ENCODE peak calls at places on chromosomes 12 and 14, in ten cellular contexts. One of them, this sample, is unnamed.
A peak's percentile ranks its signal among the peaks of the same experiment; 100 is the strongest.

GRCh38 chr12:56261503-56262230 is 3.5 kb upstream of the ANKRD52 start:
- DNase-seq in GDM1: no peak
- DNase-seq in left lung: no peak
- DNase-seq in GM06990: no peak
- DNase-seq in T follicular helper cell: no peak
- DNase-seq in T-cell: no peak
- DNase-seq in Panc1: peak; percentile 75
- DNase-seq in lower lobe of right lung: no peak
- DNase-seq in activated CD4-positive, alpha-beta T cell treated with anti-CD3 and anti-CD28 coated beads, Interleukin-2, amount 50 U/mL, for 24 hours: no peak
- DNase-seq in NCI-H1092 treated with DMSO at 0.1 percent for 48 hours: no peak
- DNase-seq in this sample: peak; percentile 60

GRCh38 chr14:69615471-69616407 is 4.3 kb downstream of the SUSD6 start:
- DNase-seq in GDM1: peak; percentile 49
- DNase-seq in left lung: peak; percentile 64
- DNase-seq in GM06990: peak; percentile 85
- DNase-seq in T follicular helper cell: no peak
- DNase-seq in T-cell: peak; percentile 34
- DNase-seq in Panc1: no peak
- DNase-seq in lower lobe of right lung: no peak
- DNase-seq in activated CD4-positive, alpha-beta T cell treated with anti-CD3 and anti-CD28 coated beads, Interleukin-2, amount 50 U/mL, for 24 hours: peak; percentile 39
- DNase-seq in NCI-H1092 treated with DMSO at 0.1 percent for 48 hours: peak; percentile 66
- DNase-seq in this sample: peak; percentile 39

GRCh38 chr12:130831246-130831645 is 7.8 kb downstream of the STX2 start:
- DNase-seq in GDM1: no peak
- DNase-seq in left lung: no peak
- DNase-seq in GM06990: no peak
- DNase-seq in T follicular helper cell: no peak
- DNase-seq in T-cell: no peak
- DNase-seq in Panc1: no peak
- DNase-seq in lower lobe of right lung: no peak
- DNase-seq in activated CD4-positive, alpha-beta T cell treated with anti-CD3 and anti-CD28 coated beads, Interleukin-2, amount 50 U/mL, for 24 hours: no peak
- DNase-seq in NCI-H1092 treated with DMSO at 0.1 percent for 48 hours: no peak
- DNase-seq in this sample: no peak

GRCh38 chr14:52547027-52547426 is 5.3 kb downstream of the TXNDC16 start:
- DNase-seq in GDM1: no peak
- DNase-seq in left lung: no peak
- DNase-seq in GM06990: no peak
- DNase-seq in T follicular helper cell: no peak
- DNase-seq in T-cell: no peak
- DNase-seq in Panc1: no peak
- DNase-seq in lower lobe of right lung: no peak
- DNase-seq in activated CD4-positive, alpha-beta T cell treated with anti-CD3 and anti-CD28 coated beads, Interleukin-2, amount 50 U/mL, for 24 hours: no peak
- DNase-seq in NCI-H1092 treated with DMSO at 0.1 percent for 48 hours: no peak
- DNase-seq in this sample: no peak

GRCh38 chr14:75123991-75124390 is 2.9 kb downstream of the NEK9 start:
- DNase-seq in GDM1: peak; percentile 34
- DNase-seq in left lung: no peak
- DNase-seq in GM06990: no peak
- DNase-seq in T follicular helper cell: no peak
- DNase-seq in T-cell: no peak
- DNase-seq in Panc1: no peak
- DNase-seq in lower lobe of right lung: no peak
- DNase-seq in activated CD4-positive, alpha-beta T cell treated with anti-CD3 and anti-CD28 coated beads, Interleukin-2, amount 50 U/mL, for 24 hours: no peak
- DNase-seq in NCI-H1092 treated with DMSO at 0.1 percent for 48 hours: no peak
- DNase-seq in this sample: no peak

GRCh38 chr14:98136019-98136418 is 1136.0 kb downstream of the BCL11B start:
- DNase-seq in GDM1: no peak
- DNase-seq in left lung: no peak
- DNase-seq in GM06990: no peak
- DNase-seq in T follicular helper cell: no peak
- DNase-seq in T-cell: peak; percentile 26
- DNase-seq in Panc1: no peak
- DNase-seq in lower lobe of right lung: no peak
- DNase-seq in activated CD4-positive, alpha-beta T cell treated with anti-CD3 and anti-CD28 coated beads, Interleukin-2, amount 50 U/mL, for 24 hours: no peak
- DNase-seq in NCI-H1092 treated with DMSO at 0.1 percent for 48 hours: peak; percentile 60
- DNase-seq in this sample: no peak

GRCh38 chr14:64992328-64992885 is 5.7 kb downstream of the FNTB start:
- DNase-seq in GDM1: no peak
- DNase-seq in left lung: no peak
- DNase-seq in GM06990: peak; percentile 45
- DNase-seq in T follicular helper cell: no peak
- DNase-seq in T-cell: no peak
- DNase-seq in Panc1: no peak
- DNase-seq in lower lobe of right lung: peak; percentile 55
- DNase-seq in activated CD4-positive, alpha-beta T cell treated with anti-CD3 and anti-CD28 coated beads, Interleukin-2, amount 50 U/mL, for 24 hours: no peak
- DNase-seq in NCI-H1092 treated with DMSO at 0.1 percent for 48 hours: no peak
- DNase-seq in this sample: no peak

GRCh38 chr14:59905193-59905592 is 14.8 kb upstream of the LRRC9 start:
- DNase-seq in GDM1: no peak
- DNase-seq in left lung: no peak
- DNase-seq in GM06990: no peak
- DNase-seq in T follicular helper cell: no peak
- DNase-seq in T-cell: no peak
- DNase-seq in Panc1: no peak
- DNase-seq in lower lobe of right lung: no peak
- DNase-seq in activated CD4-positive, alpha-beta T cell treated with anti-CD3 and anti-CD28 coated beads, Interleukin-2, amount 50 U/mL, for 24 hours: no peak
- DNase-seq in NCI-H1092 treated with DMSO at 0.1 percent for 48 hours: no peak
- DNase-seq in this sample: no peak

GRCh38 chr12:106040521-106040920 is 98.2 kb downstream of the NUAK1 start:
- DNase-seq in GDM1: no peak
- DNase-seq in left lung: no peak
- DNase-seq in GM06990: no peak
- DNase-seq in T follicular helper cell: no peak
- DNase-seq in T-cell: no peak
- DNase-seq in Panc1: no peak
- DNase-seq in lower lobe of right lung: no peak
- DNase-seq in activated CD4-positive, alpha-beta T cell treated with anti-CD3 and anti-CD28 coated beads, Interleukin-2, amount 50 U/mL, for 24 hours: no peak
- DNase-seq in NCI-H1092 treated with DMSO at 0.1 percent for 48 hours: no peak
- DNase-seq in this sample: no peak

GRCh38 chr14:71139058-71139946 is 232.0 kb downstream of the PCNX1 start:
- DNase-seq in GDM1: peak; percentile 31
- DNase-seq in left lung: peak; percentile 53
- DNase-seq in GM06990: peak; percentile 36
- DNase-seq in T follicular helper cell: peak; percentile 39
- DNase-seq in T-cell: peak; percentile 36
- DNase-seq in Panc1: no peak
- DNase-seq in lower lobe of right lung: peak; percentile 65
- DNase-seq in activated CD4-positive, alpha-beta T cell treated with anti-CD3 and anti-CD28 coated beads, Interleukin-2, amount 50 U/mL, for 24 hours: peak; percentile 49
- DNase-seq in NCI-H1092 treated with DMSO at 0.1 percent for 48 hours: peak; percentile 31
- DNase-seq in this sample: no peak

GRCh38 chr14:95832012-95832411 is 44.6 kb upstream of the TUNAR start:
- DNase-seq in GDM1: no peak
- DNase-seq in left lung: no peak
- DNase-seq in GM06990: no peak
- DNase-seq in T follicular helper cell: no peak
- DNase-seq in T-cell: no peak
- DNase-seq in Panc1: no peak
- DNase-seq in lower lobe of right lung: no peak
- DNase-seq in activated CD4-positive, alpha-beta T cell treated with anti-CD3 and anti-CD28 coated beads, Interleukin-2, amount 50 U/mL, for 24 hours: no peak
- DNase-seq in NCI-H1092 treated with DMSO at 0.1 percent for 48 hours: no peak
- DNase-seq in this sample: no peak

GRCh38 chr12:87217486-87217885 is 811.7 kb downstream of the C12orf50 start:
- DNase-seq in GDM1: no peak
- DNase-seq in left lung: no peak
- DNase-seq in GM06990: no peak
- DNase-seq in T follicular helper cell: no peak
- DNase-seq in T-cell: no peak
- DNase-seq in Panc1: no peak
- DNase-seq in lower lobe of right lung: no peak
- DNase-seq in activated CD4-positive, alpha-beta T cell treated with anti-CD3 and anti-CD28 coated beads, Interleukin-2, amount 50 U/mL, for 24 hours: no peak
- DNase-seq in NCI-H1092 treated with DMSO at 0.1 percent for 48 hours: no peak
- DNase-seq in this sample: peak; percentile 8

GRCh38 chr14:89201645-89202044 is 215.4 kb downstream of the FOXN3 start:
- DNase-seq in GDM1: no peak
- DNase-seq in left lung: no peak
- DNase-seq in GM06990: no peak
- DNase-seq in T follicular helper cell: no peak
- DNase-seq in T-cell: no peak
- DNase-seq in Panc1: no peak
- DNase-seq in lower lobe of right lung: no peak
- DNase-seq in activated CD4-positive, alpha-beta T cell treated with anti-CD3 and anti-CD28 coated beads, Interleukin-2, amount 50 U/mL, for 24 hours: no peak
- DNase-seq in NCI-H1092 treated with DMSO at 0.1 percent for 48 hours: no peak
- DNase-seq in this sample: no peak

GRCh38 chr14:104387385-104388010 is 192.1 kb upstream of the C14orf180 start:
- DNase-seq in GDM1: no peak
- DNase-seq in left lung: peak; percentile 25
- DNase-seq in GM06990: no peak
- DNase-seq in T follicular helper cell: no peak
- DNase-seq in T-cell: no peak
- DNase-seq in Panc1: no peak
- DNase-seq in lower lobe of right lung: no peak
- DNase-seq in activated CD4-positive, alpha-beta T cell treated with anti-CD3 and anti-CD28 coated beads, Interleukin-2, amount 50 U/mL, for 24 hours: no peak
- DNase-seq in NCI-H1092 treated with DMSO at 0.1 percent for 48 hours: no peak
- DNase-seq in this sample: no peak

GRCh38 chr12:128976120-128976519 is 122.8 kb downstream of the GLT1D1 start:
- DNase-seq in GDM1: no peak
- DNase-seq in left lung: peak; percentile 42
- DNase-seq in GM06990: no peak
- DNase-seq in T follicular helper cell: no peak
- DNase-seq in T-cell: no peak
- DNase-seq in Panc1: no peak
- DNase-seq in lower lobe of right lung: peak; percentile 62
- DNase-seq in activated CD4-positive, alpha-beta T cell treated with anti-CD3 and anti-CD28 coated beads, Interleukin-2, amount 50 U/mL, for 24 hours: no peak
- DNase-seq in NCI-H1092 treated with DMSO at 0.1 percent for 48 hours: no peak
- DNase-seq in this sample: no peak

GRCh38 chr14:93980464-93981201 is 4.3 kb upstream of the ASB2 start:
- DNase-seq in GDM1: no peak
- DNase-seq in left lung: no peak
- DNase-seq in GM06990: no peak
- DNase-seq in T follicular helper cell: no peak
- DNase-seq in T-cell: no peak
- DNase-seq in Panc1: no peak
- DNase-seq in lower lobe of right lung: no peak
- DNase-seq in activated CD4-positive, alpha-beta T cell treated with anti-CD3 and anti-CD28 coated beads, Interleukin-2, amount 50 U/mL, for 24 hours: no peak
- DNase-seq in NCI-H1092 treated with DMSO at 0.1 percent for 48 hours: no peak
- DNase-seq in this sample: no peak

GRCh38 chr14:104145826-104146642 is 7.6 kb downstream of the KIF26A start:
- DNase-seq in GDM1: no peak
- DNase-seq in left lung: peak; percentile 22
- DNase-seq in GM06990: no peak
- DNase-seq in T follicular helper cell: no peak
- DNase-seq in T-cell: no peak
- DNase-seq in Panc1: no peak
- DNase-seq in lower lobe of right lung: no peak
- DNase-seq in activated CD4-positive, alpha-beta T cell treated with anti-CD3 and anti-CD28 coated beads, Interleukin-2, amount 50 U/mL, for 24 hours: no peak
- DNase-seq in NCI-H1092 treated with DMSO at 0.1 percent for 48 hours: no peak
- DNase-seq in this sample: no peak

GRCh38 chr14:102629700-102630365 is 37.4 kb downstream of the RCOR1 start:
- DNase-seq in GDM1: no peak
- DNase-seq in left lung: no peak
- DNase-seq in GM06990: no peak
- DNase-seq in T follicular helper cell: no peak
- DNase-seq in T-cell: no peak
- DNase-seq in Panc1: no peak
- DNase-seq in lower lobe of right lung: no peak
- DNase-seq in activated CD4-positive, alpha-beta T cell treated with anti-CD3 and anti-CD28 coated beads, Interleukin-2, amount 50 U/mL, for 24 hours: no peak
- DNase-seq in NCI-H1092 treated with DMSO at 0.1 percent for 48 hours: no peak
- DNase-seq in this sample: no peak

GRCh38 chr14:65301862-65302539 is 110.5 kb upstream of the FUT8 start:
- DNase-seq in GDM1: no peak
- DNase-seq in left lung: no peak
- DNase-seq in GM06990: peak; percentile 70
- DNase-seq in T follicular helper cell: no peak
- DNase-seq in T-cell: no peak
- DNase-seq in Panc1: no peak
- DNase-seq in lower lobe of right lung: no peak
- DNase-seq in activated CD4-positive, alpha-beta T cell treated with anti-CD3 and anti-CD28 coated beads, Interleukin-2, amount 50 U/mL, for 24 hours: no peak
- DNase-seq in NCI-H1092 treated with DMSO at 0.1 percent for 48 hours: no peak
- DNase-seq in this sample: no peak

GRCh38 chr14:101082036-101082435 is 178.5 kb upstream of the RTL1 start:
- DNase-seq in GDM1: no peak
- DNase-seq in left lung: peak; percentile 21
- DNase-seq in GM06990: no peak
- DNase-seq in T follicular helper cell: no peak
- DNase-seq in T-cell: no peak
- DNase-seq in Panc1: no peak
- DNase-seq in lower lobe of right lung: no peak
- DNase-seq in activated CD4-positive, alpha-beta T cell treated with anti-CD3 and anti-CD28 coated beads, Interleukin-2, amount 50 U/mL, for 24 hours: no peak
- DNase-seq in NCI-H1092 treated with DMSO at 0.1 percent for 48 hours: no peak
- DNase-seq in this sample: no peak

GRCh38 chr12:18683603-18684002 is 54.2 kb downstream of the PLCZ1 start:
- DNase-seq in GDM1: no peak
- DNase-seq in left lung: no peak
- DNase-seq in GM06990: no peak
- DNase-seq in T follicular helper cell: no peak
- DNase-seq in T-cell: no peak
- DNase-seq in Panc1: no peak
- DNase-seq in lower lobe of right lung: no peak
- DNase-seq in activated CD4-positive, alpha-beta T cell treated with anti-CD3 and anti-CD28 coated beads, Interleukin-2, amount 50 U/mL, for 24 hours: no peak
- DNase-seq in NCI-H1092 treated with DMSO at 0.1 percent for 48 hours: no peak
- DNase-seq in this sample: no peak

GRCh38 chr12:131920902-131921840 is 7.9 kb upstream of the PUS1 start:
- DNase-seq in GDM1: no peak
- DNase-seq in left lung: no peak
- DNase-seq in GM06990: peak; percentile 15
- DNase-seq in T follicular helper cell: no peak
- DNase-seq in T-cell: no peak
- DNase-seq in Panc1: no peak
- DNase-seq in lower lobe of right lung: peak; percentile 45
- DNase-seq in activated CD4-positive, alpha-beta T cell treated with anti-CD3 and anti-CD28 coated beads, Interleukin-2, amount 50 U/mL, for 24 hours: no peak
- DNase-seq in NCI-H1092 treated with DMSO at 0.1 percent for 48 hours: no peak
- DNase-seq in this sample: no peak

GRCh38 chr12:41564816-41565215 is 376.7 kb downstream of the PDZRN4 start:
- DNase-seq in GDM1: no peak
- DNase-seq in left lung: no peak
- DNase-seq in GM06990: no peak
- DNase-seq in T follicular helper cell: no peak
- DNase-seq in T-cell: no peak
- DNase-seq in Panc1: no peak
- DNase-seq in lower lobe of right lung: no peak
- DNase-seq in activated CD4-positive, alpha-beta T cell treated with anti-CD3 and anti-CD28 coated beads, Interleukin-2, amount 50 U/mL, for 24 hours: no peak
- DNase-seq in NCI-H1092 treated with DMSO at 0.1 percent for 48 hours: no peak
- DNase-seq in this sample: no peak

GRCh38 chr12:69330475-69331473 is 17.4 kb upstream of the LYZ start:
- DNase-seq in GDM1: no peak
- DNase-seq in left lung: peak; percentile 54
- DNase-seq in GM06990: peak; percentile 31
- DNase-seq in T follicular helper cell: peak; percentile 37
- DNase-seq in T-cell: peak; percentile 70
- DNase-seq in Panc1: no peak
- DNase-seq in lower lobe of right lung: peak; percentile 66
- DNase-seq in activated CD4-positive, alpha-beta T cell treated with anti-CD3 and anti-CD28 coated beads, Interleukin-2, amount 50 U/mL, for 24 hours: peak; percentile 38
- DNase-seq in NCI-H1092 treated with DMSO at 0.1 percent for 48 hours: peak; percentile 58
- DNase-seq in this sample: no peak

GRCh38 chr12:91511795-91512420 is 329.3 kb upstream of the DCN start:
- DNase-seq in GDM1: no peak
- DNase-seq in left lung: no peak
- DNase-seq in GM06990: no peak
- DNase-seq in T follicular helper cell: no peak
- DNase-seq in T-cell: no peak
- DNase-seq in Panc1: no peak
- DNase-seq in lower lobe of right lung: no peak
- DNase-seq in activated CD4-positive, alpha-beta T cell treated with anti-CD3 and anti-CD28 coated beads, Interleukin-2, amount 50 U/mL, for 24 hours: no peak
- DNase-seq in NCI-H1092 treated with DMSO at 0.1 percent for 48 hours: no peak
- DNase-seq in this sample: no peak

GRCh38 chr14:92792885-92793284 is 1.2 kb upstream of the GOLGA5 start:
- DNase-seq in GDM1: no peak
- DNase-seq in left lung: no peak
- DNase-seq in GM06990: no peak
- DNase-seq in T follicular helper cell: no peak
- DNase-seq in T-cell: no peak
- DNase-seq in Panc1: no peak
- DNase-seq in lower lobe of right lung: no peak
- DNase-seq in activated CD4-positive, alpha-beta T cell treated with anti-CD3 and anti-CD28 coated beads, Interleukin-2, amount 50 U/mL, for 24 hours: no peak
- DNase-seq in NCI-H1092 treated with DMSO at 0.1 percent for 48 hours: no peak
- DNase-seq in this sample: no peak

GRCh38 chr12:117874842-117875434 is 93.9 kb downstream of the KSR2 start:
- DNase-seq in GDM1: peak; percentile 11
- DNase-seq in left lung: peak; percentile 59
- DNase-seq in GM06990: peak; percentile 46
- DNase-seq in T follicular helper cell: peak; percentile 60
- DNase-seq in T-cell: peak; percentile 26
- DNase-seq in Panc1: no peak
- DNase-seq in lower lobe of right lung: peak; percentile 77
- DNase-seq in activated CD4-positive, alpha-beta T cell treated with anti-CD3 and anti-CD28 coated beads, Interleukin-2, amount 50 U/mL, for 24 hours: peak; percentile 62
- DNase-seq in NCI-H1092 treated with DMSO at 0.1 percent for 48 hours: peak; percentile 40
- DNase-seq in this sample: peak; percentile 27

GRCh38 chr14:104665663-104666522 is 23.5 kb upstream of the INF2 start:
- DNase-seq in GDM1: no peak
- DNase-seq in left lung: no peak
- DNase-seq in GM06990: peak; percentile 54
- DNase-seq in T follicular helper cell: peak; percentile 16
- DNase-seq in T-cell: peak; percentile 35
- DNase-seq in Panc1: no peak
- DNase-seq in lower lobe of right lung: no peak
- DNase-seq in activated CD4-positive, alpha-beta T cell treated with anti-CD3 and anti-CD28 coated beads, Interleukin-2, amount 50 U/mL, for 24 hours: no peak
- DNase-seq in NCI-H1092 treated with DMSO at 0.1 percent for 48 hours: no peak
- DNase-seq in this sample: no peak